ENCODE peak calls at places on chromosomes 2 and 18, in six cellular contexts. One of them, this sample, is unnamed.

GRCh38 chr2:40101076-40101688 is 322.1 kb upstream of the THUMPD2 start:
- DNase-seq in heart right ventricle: no peak
- DNase-seq in lower lobe of right lung: no peak
- DNase-seq in stomach: no peak
- DNase-seq in GM23338: no peak
- DNase-seq in hepatocyte: no peak
- DNase-seq in this sample: no peak

GRCh38 chr2:216960926-216961325 is 101.1 kb upstream of the TNP1 start:
- DNase-seq in lower lobe of right lung: no peak
- DNase-seq in heart right ventricle: no peak
- DNase-seq in stomach: no peak
- DNase-seq in hepatocyte: no peak
- DNase-seq in GM23338: no peak
- DNase-seq in this sample: no peak

GRCh38 chr2:95374916-95375471 is 27.5 kb upstream of the FAHD2A start:
- DNase-seq in GM23338: no peak
- DNase-seq in stomach: no peak
- DNase-seq in lower lobe of right lung: peak
- DNase-seq in heart right ventricle: no peak
- DNase-seq in hepatocyte: no peak
- DNase-seq in this sample: no peak

GRCh38 chr2:101119431-101119830 is 31.8 kb downstream of the TBC1D8 start:
- DNase-seq in GM23338: no peak
- DNase-seq in lower lobe of right lung: no peak
- DNase-seq in hepatocyte: no peak
- DNase-seq in heart right ventricle: peak
- DNase-seq in stomach: peak
- DNase-seq in this sample: no peak

GRCh38 chr2:19351499-19351898 is 6.9 kb downstream of the OSR1 start:
- DNase-seq in lower lobe of right lung: no peak
- DNase-seq in stomach: no peak
- DNase-seq in GM23338: peak
- DNase-seq in heart right ventricle: no peak
- DNase-seq in hepatocyte: no peak
- DNase-seq in this sample: no peak

GRCh38 chr2:236369606-236370005 is 105.4 kb upstream of the ASB18 start:
- DNase-seq in stomach: peak
- DNase-seq in lower lobe of right lung: peak
- DNase-seq in hepatocyte: no peak
- DNase-seq in heart right ventricle: no peak
- DNase-seq in GM23338: peak
- DNase-seq in this sample: no peak

GRCh38 chr18:7877609-7878008 is 310.5 kb downstream of the PTPRM start:
- DNase-seq in lower lobe of right lung: no peak
- DNase-seq in heart right ventricle: no peak
- DNase-seq in hepatocyte: peak
- DNase-seq in GM23338: no peak
- DNase-seq in stomach: no peak
- DNase-seq in this sample: no peak

GRCh38 chr2:181130686-181131085 is 150.3 kb downstream of the UBE2E3 start:
- DNase-seq in GM23338: no peak
- DNase-seq in hepatocyte: no peak
- DNase-seq in lower lobe of right lung: no peak
- DNase-seq in stomach: no peak
- DNase-seq in heart right ventricle: no peak
- DNase-seq in this sample: no peak

GRCh38 chr2:12213222-12213621 is 466.8 kb downstream of the LPIN1 start:
- DNase-seq in stomach: no peak
- DNase-seq in heart right ventricle: no peak
- DNase-seq in GM23338: no peak
- DNase-seq in hepatocyte: no peak
- DNase-seq in lower lobe of right lung: no peak
- DNase-seq in this sample: no peak

GRCh38 chr2:191675807-191676667 is 1.9 kb upstream of the NABP1 start:
- DNase-seq in lower lobe of right lung: peak
- DNase-seq in GM23338: peak
- DNase-seq in hepatocyte: no peak
- DNase-seq in stomach: peak
- DNase-seq in heart right ventricle: peak
- DNase-seq in this sample: no peak

GRCh38 chr18:68763082-68763481 is 34.8 kb upstream of the CCDC102B start:
- DNase-seq in lower lobe of right lung: no peak
- DNase-seq in stomach: no peak
- DNase-seq in heart right ventricle: no peak
- DNase-seq in hepatocyte: no peak
- DNase-seq in GM23338: no peak
- DNase-seq in this sample: no peak

GRCh38 chr2:3127279-3127690 is 250.3 kb downstream of the EIPR1 start:
- DNase-seq in lower lobe of right lung: no peak
- DNase-seq in stomach: no peak
- DNase-seq in heart right ventricle: no peak
- DNase-seq in hepatocyte: no peak
- DNase-seq in GM23338: no peak
- DNase-seq in this sample: no peak

GRCh38 chr2:134375935-134376334 is 122.1 kb downstream of the MGAT5 start:
- DNase-seq in GM23338: peak
- DNase-seq in lower lobe of right lung: no peak
- DNase-seq in heart right ventricle: no peak
- DNase-seq in hepatocyte: peak
- DNase-seq in stomach: no peak
- DNase-seq in this sample: no peak

GRCh38 chr2:143205106-143205764 is 76.0 kb downstream of the ARHGAP15 start:
- DNase-seq in lower lobe of right lung: no peak
- DNase-seq in GM23338: peak
- DNase-seq in hepatocyte: peak
- DNase-seq in heart right ventricle: no peak
- DNase-seq in stomach: no peak
- DNase-seq in this sample: no peak

GRCh38 chr2:66058675-66059074 is 376.2 kb upstream of the MEIS1 start:
- DNase-seq in GM23338: peak
- DNase-seq in heart right ventricle: no peak
- DNase-seq in stomach: no peak
- DNase-seq in hepatocyte: no peak
- DNase-seq in lower lobe of right lung: no peak
- DNase-seq in this sample: no peak

GRCh38 chr2:218081695-218082094 is 12.6 kb downstream of the RUFY4 start:
- DNase-seq in lower lobe of right lung: no peak
- DNase-seq in hepatocyte: no peak
- DNase-seq in stomach: no peak
- DNase-seq in heart right ventricle: no peak
- DNase-seq in GM23338: no peak
- DNase-seq in this sample: no peak

GRCh38 chr2:206274434-206275273 is at the start of gene ZDBF2:
- DNase-seq in GM23338: peak
- DNase-seq in stomach: peak
- DNase-seq in lower lobe of right lung: peak
- DNase-seq in heart right ventricle: peak
- DNase-seq in hepatocyte: peak
- DNase-seq in this sample: no peak

DNA sequence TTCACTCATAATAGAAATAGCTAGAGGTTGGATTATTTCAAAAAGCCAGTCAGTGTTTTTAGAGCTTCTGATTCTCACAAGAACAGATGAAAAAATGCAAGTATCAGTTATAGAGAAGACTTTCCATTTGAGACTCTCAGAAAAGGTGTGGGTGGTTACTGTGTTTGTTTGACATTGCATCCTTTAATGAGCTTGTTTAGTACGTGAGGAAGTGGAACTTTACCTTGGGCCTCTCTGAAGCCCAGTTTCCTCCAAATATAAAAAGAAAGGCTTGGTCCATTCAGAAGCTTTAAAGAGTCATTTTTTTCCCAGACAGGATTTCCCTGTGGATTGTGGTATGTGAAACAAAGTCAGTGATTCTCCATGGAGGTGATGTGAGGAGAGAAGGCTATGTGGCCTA is 89.9 kb upstream of the RANBP2 start:
- DNase-seq in heart right ventricle: no peak
- DNase-seq in hepatocyte: no peak
- DNase-seq in GM23338: no peak
- DNase-seq in stomach: no peak
- DNase-seq in lower lobe of right lung: no peak
- DNase-seq in this sample: no peak
- H3K27ac ChIP-seq in heart right ventricle: no peak
- H3K27ac ChIP-seq in hepatocyte: no peak
- H3K27ac ChIP-seq in GM23338: no peak
- H3K27ac ChIP-seq in stomach: no peak
- H3K27ac ChIP-seq in lower lobe of right lung: no peak
- H3K27ac ChIP-seq in this sample: no peak

DNA sequence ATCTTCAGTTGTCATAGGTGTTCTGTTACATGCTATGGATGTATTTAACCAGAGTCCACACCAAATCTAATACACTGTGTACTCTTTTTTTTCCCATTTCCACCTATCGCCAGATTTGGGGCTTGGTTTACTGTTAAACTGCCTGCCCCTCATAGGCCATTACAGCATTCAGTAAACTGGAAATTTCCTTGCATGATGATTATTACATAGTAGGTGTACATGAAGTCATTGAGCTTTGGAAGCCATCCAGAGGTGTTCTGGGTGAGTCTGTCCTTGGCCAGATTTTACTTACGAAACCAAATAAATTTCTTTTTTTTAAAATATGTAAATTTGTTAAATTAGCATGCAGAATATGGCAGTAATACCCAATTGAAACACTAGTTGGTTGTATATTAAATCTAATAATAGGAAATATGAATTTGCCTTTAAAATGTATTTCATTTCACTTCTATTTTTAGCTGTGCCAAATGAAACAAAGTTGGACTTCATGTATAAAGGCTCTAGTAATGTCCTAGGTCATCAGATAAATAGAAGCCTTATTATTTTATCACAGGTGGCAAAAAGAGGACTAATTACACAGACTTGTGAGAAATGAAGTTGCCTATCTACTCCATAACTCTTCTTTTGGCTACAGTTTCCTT is 60.7 kb downstream of the COMMD1 start:
- DNase-seq in GM23338: no peak
- DNase-seq in hepatocyte: no peak
- DNase-seq in heart right ventricle: no peak
- DNase-seq in lower lobe of right lung: no peak
- DNase-seq in stomach: no peak
- DNase-seq in this sample: no peak
- TF ChIP-seq CTCF in GM23338: no peak
- TF ChIP-seq CTCF in hepatocyte: no peak
- TF ChIP-seq CTCF in heart right ventricle: no peak
- TF ChIP-seq CTCF in lower lobe of right lung: no peak
- TF ChIP-seq CTCF in stomach: no peak
- TF ChIP-seq CTCF in this sample: no peak

GRCh38 chr2:170216415-170216814 is 38.5 kb downstream of the MYO3B start:
- DNase-seq in hepatocyte: no peak
- DNase-seq in stomach: no peak
- DNase-seq in GM23338: no peak
- DNase-seq in lower lobe of right lung: no peak
- DNase-seq in heart right ventricle: no peak
- DNase-seq in this sample: no peak

GRCh38 chr2:170215019-170215418 is 37.1 kb downstream of the MYO3B start:
- DNase-seq in GM23338: peak
- DNase-seq in stomach: no peak
- DNase-seq in heart right ventricle: no peak
- DNase-seq in lower lobe of right lung: no peak
- DNase-seq in hepatocyte: no peak
- DNase-seq in this sample: no peak

GRCh38 chr2:170218931-170219330 is 41.0 kb downstream of the MYO3B start:
- DNase-seq in stomach: no peak
- DNase-seq in hepatocyte: no peak
- DNase-seq in lower lobe of right lung: no peak
- DNase-seq in heart right ventricle: no peak
- DNase-seq in GM23338: no peak
- DNase-seq in this sample: no peak

GRCh38 chr2:170218456-170218855 is 40.5 kb downstream of the MYO3B start:
- DNase-seq in stomach: no peak
- DNase-seq in heart right ventricle: no peak
- DNase-seq in GM23338: no peak
- DNase-seq in hepatocyte: no peak
- DNase-seq in lower lobe of right lung: no peak
- DNase-seq in this sample: no peak

DNA sequence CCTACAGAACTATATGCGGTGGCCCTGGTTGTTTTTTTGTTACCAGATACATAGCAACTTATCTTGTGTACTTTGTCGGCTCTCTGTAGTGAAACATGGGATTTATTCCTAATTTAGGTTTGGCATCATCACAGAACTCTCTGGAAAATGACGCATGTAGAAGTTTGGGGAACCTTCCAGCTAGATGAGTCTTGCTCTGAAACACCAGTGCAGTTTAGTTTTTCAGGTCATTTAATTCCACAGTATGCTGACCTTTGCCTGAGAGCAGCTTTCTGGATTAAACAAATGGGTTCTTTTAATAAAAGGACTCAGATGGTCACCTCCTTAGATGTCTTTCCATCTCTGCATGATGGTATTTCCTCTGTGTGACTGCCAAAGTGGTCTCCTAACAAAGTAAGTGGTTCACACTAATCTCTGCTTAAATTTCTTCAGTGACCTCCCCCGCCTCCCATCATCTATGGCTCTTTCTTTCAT is 39.9 kb downstream of the MYO3B start:
- DNase-seq in hepatocyte: no peak
- DNase-seq in GM23338: no peak
- DNase-seq in lower lobe of right lung: no peak
- DNase-seq in stomach: no peak
- DNase-seq in heart right ventricle: no peak
- DNase-seq in this sample: no peak
- H3K27ac ChIP-seq in hepatocyte: peak
- H3K27ac ChIP-seq in GM23338: no peak
- H3K27ac ChIP-seq in lower lobe of right lung: no peak
- H3K27ac ChIP-seq in stomach: peak
- H3K27ac ChIP-seq in heart right ventricle: no peak
- H3K27ac ChIP-seq in this sample: no peak

GRCh38 chr2:99821572-99822369 is 320.6 kb downstream of the AFF3 start:
- DNase-seq in GM23338: peak
- DNase-seq in stomach: no peak
- DNase-seq in hepatocyte: no peak
- DNase-seq in lower lobe of right lung: no peak
- DNase-seq in heart right ventricle: no peak
- DNase-seq in this sample: no peak

GRCh38 chr2:99818842-99819241 is 323.5 kb downstream of the AFF3 start:
- DNase-seq in hepatocyte: no peak
- DNase-seq in stomach: no peak
- DNase-seq in GM23338: no peak
- DNase-seq in lower lobe of right lung: no peak
- DNase-seq in heart right ventricle: no peak
- DNase-seq in this sample: no peak

GRCh38 chr2:99816908-99817307 is 325.5 kb downstream of the AFF3 start:
- DNase-seq in hepatocyte: no peak
- DNase-seq in GM23338: no peak
- DNase-seq in stomach: no peak
- DNase-seq in lower lobe of right lung: no peak
- DNase-seq in heart right ventricle: no peak
- DNase-seq in this sample: peak

GRCh38 chr2:99821039-99821438 is 321.4 kb downstream of the AFF3 start:
- DNase-seq in heart right ventricle: no peak
- DNase-seq in lower lobe of right lung: no peak
- DNase-seq in hepatocyte: no peak
- DNase-seq in stomach: no peak
- DNase-seq in GM23338: no peak
- DNase-seq in this sample: no peak

DNA sequence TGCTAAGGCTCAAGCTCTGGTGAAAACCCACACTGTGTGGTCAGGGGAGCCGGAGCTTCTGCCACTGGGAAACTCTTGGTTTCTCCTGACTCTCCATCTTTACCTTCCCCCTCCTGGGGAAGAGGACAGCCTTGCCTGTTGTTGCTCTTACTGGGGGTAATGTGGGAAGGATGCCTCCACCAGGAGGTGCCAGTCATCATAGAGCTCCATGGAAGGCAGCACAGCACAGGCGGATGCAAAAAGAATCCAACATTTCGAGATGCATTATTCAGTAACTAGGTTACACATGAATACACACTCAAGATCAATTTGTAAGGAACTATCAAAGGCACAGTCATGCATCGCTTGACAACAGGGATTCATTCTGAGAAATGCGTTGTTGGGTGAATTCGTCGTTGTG is 322.6 kb downstream of the AFF3 start:
- DNase-seq in stomach: no peak
- DNase-seq in lower lobe of right lung: no peak
- DNase-seq in heart right ventricle: no peak
- DNase-seq in GM23338: peak
- DNase-seq in hepatocyte: no peak
- DNase-seq in this sample: no peak
- TF ChIP-seq CTCF in stomach: no peak
- TF ChIP-seq CTCF in lower lobe of right lung: no peak
- TF ChIP-seq CTCF in heart right ventricle: peak
- TF ChIP-seq CTCF in GM23338: peak
- TF ChIP-seq CTCF in hepatocyte: no peak
- TF ChIP-seq CTCF in this sample: no peak

This sample was measured in coronary artery.